ENCODE peak calls at places on chromosome 15, in four cellular contexts. E, W, Z and S are unnamed samples.

GRCh38 chr15:85826756-85827515 is 32.2 kb upstream of the KLHL25 start:
- DNase-seq in E (no peak), W (no peak), Z (no peak), S (no peak)

GRCh38 chr15:49286649-49287394 is 116.8 kb downstream of the GALK2 start:
- DNase-seq in E (no peak), W (no peak), Z (no peak), S (peak; percentile 33)

GRCh38 chr15:67670647-67671305 is 128.3 kb downstream of the MAP2K5 start:
- DNase-seq in E (no peak), Z (no peak), W (no peak), S (no peak)

GRCh38 chr15:56205061-56205876 is 38.4 kb downstream of the RFX7 start:
- DNase-seq in Z (no peak), W (no peak), E (no peak), S (no peak)

GRCh38 chr15:25732191-25732590 is 130.9 kb downstream of the ATP10A start:
- DNase-seq in Z (no peak), W (no peak), E (no peak), S (no peak)

GRCh38 chr15:49303003-49303402 is 120.0 kb upstream of the FGF7 start:
- DNase-seq in Z (no peak), W (no peak), E (no peak), S (no peak)

GRCh38 chr15:99443056-99443756 is 122.6 kb upstream of the MEF2A start:
- DNase-seq in E (no peak), W (no peak), Z (no peak), S (no peak)

GRCh38 chr15:27669641-27670040 is 429.5 kb downstream of the OCA2 start:
- DNase-seq in W (no peak), E (no peak), Z (no peak), S (no peak)

GRCh38 chr15:58224068-58224467 is 85.9 kb downstream of the AQP9 start:
- DNase-seq in W (no peak), Z (no peak), E (no peak), S (no peak)

GRCh38 chr15:46714959-46715358 is 1002.3 kb upstream of the SEMA6D start:
- DNase-seq in W (no peak), E (no peak), Z (no peak), S (peak; percentile 28)

GRCh38 chr15:60731583-60732130 is 252.7 kb upstream of the ICE2 start:
- DNase-seq in Z (no peak), E (no peak), W (no peak), S (no peak)

GRCh38 chr15:55661431-55661830 is 73.3 kb upstream of the PYGO1 start:
- DNase-seq in W (no peak), Z (no peak), E (peak; percentile 16), S (peak; percentile 78)

GRCh38 chr15:83106994-83107840 is at the start of gene TM6SF1:
- DNase-seq in Z (peak; percentile 69), W (no peak), E (peak; percentile 26), S (peak; percentile 48)

GRCh38 chr15:32844118-32844711 is 126.4 kb downstream of the GREM1 start:
- DNase-seq in Z (peak; percentile 61), W (peak; percentile 69), E (peak; percentile 28), S (peak; percentile 56)

GRCh38 chr15:90638963-90639362 is 78.2 kb upstream of the BLM start:
- DNase-seq in E (no peak), W (no peak), Z (no peak), S (no peak)

GRCh38 chr15:52112203-52112750 is 298 bp downstream of the BCL2L10 start:
- DNase-seq in W (no peak), Z (no peak), E (peak; percentile 46), S (no peak)

GRCh38 chr15:37289109-37289765 is 188.9 kb upstream of the MEIS2 start:
- DNase-seq in E (peak; percentile 20), W (peak; percentile 1), Z (peak; percentile 1), S (peak; percentile 71)

GRCh38 chr15:25846377-25846776 is 16.8 kb downstream of the ATP10A start:
- DNase-seq in E (no peak), W (no peak), Z (peak; percentile 59), S (no peak)

GRCh38 chr15:52737720-52738119 is 52.4 kb downstream of the ONECUT1 start:
- DNase-seq in W (no peak), Z (no peak), E (no peak), S (no peak)

GRCh38 chr15:52651868-52652267 is 27.3 kb downstream of the ATOSA start:
- DNase-seq in Z (no peak), E (peak; percentile 84), W (peak; percentile 94), S (peak; percentile 82)

GRCh38 chr15:52103217-52104207 is 9.1 kb downstream of the BCL2L10 start:
- DNase-seq in Z (peak; percentile 31), E (peak; percentile 76), W (peak; percentile 79), S (peak; percentile 70)

GRCh38 chr15:69141286-69141701 is 19.1 kb upstream of the GLCE start:
- DNase-seq in Z (no peak), W (peak; percentile 63), E (peak; percentile 46), S (no peak)

GRCh38 chr15:40029979-40030893 is 8.7 kb downstream of the SRP14 start:
- DNase-seq in W (peak; percentile 30), Z (no peak), E (peak; percentile 64), S (peak; percentile 69)

GRCh38 chr15:44038801-44039200 is 156.3 kb downstream of the FRMD5 start:
- DNase-seq in W (peak; percentile 9), Z (no peak), E (peak; percentile 58), S (peak; percentile 68)

GRCh38 chr15:67746022-67746421 is 79.3 kb upstream of the SKOR1 start:
- DNase-seq in Z (no peak), E (no peak), W (no peak), S (no peak)

GRCh38 chr15:40097096-40097967 is 11.3 kb downstream of the BMF start:
- DNase-seq in W (no peak), E (no peak), Z (no peak), S (no peak)

GRCh38 chr15:35062164-35063099 is 22.7 kb downstream of the NANOGP8 start:
- DNase-seq in W (no peak), Z (no peak), E (no peak), S (no peak)

GRCh38 chr15:95600884-95601283 is 729.6 kb upstream of the NR2F2 start:
- DNase-seq in Z (no peak), W (no peak), E (no peak), S (no peak)

DNA sequence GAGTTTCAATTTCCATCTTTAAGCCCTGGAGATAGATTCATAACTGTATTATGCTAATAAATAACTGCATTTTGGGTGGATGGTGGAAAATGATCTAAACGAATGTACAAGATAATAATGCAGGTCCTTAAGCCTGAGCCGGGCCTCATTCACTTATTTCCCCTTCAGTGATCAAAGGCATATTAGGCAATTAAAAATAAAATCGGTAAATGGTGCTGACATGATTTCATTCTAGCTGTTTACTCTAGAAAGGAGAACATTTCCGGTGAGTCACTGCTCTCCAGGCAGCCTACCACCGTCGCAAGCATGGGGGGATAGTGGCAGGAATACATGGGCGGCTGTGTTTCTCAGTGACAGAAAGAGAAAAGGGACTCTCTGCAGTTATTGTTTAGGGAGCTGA is 58.3 kb upstream of the SLC24A5 start:
- DNase-seq in E (no peak), W (no peak), Z (no peak), S (no peak)
- H3K4me2 ChIP-seq in E (no peak overlapping the region), W (no peak overlapping the region), Z (no peak overlapping the region), S (no peak overlapping the region)

DNA sequence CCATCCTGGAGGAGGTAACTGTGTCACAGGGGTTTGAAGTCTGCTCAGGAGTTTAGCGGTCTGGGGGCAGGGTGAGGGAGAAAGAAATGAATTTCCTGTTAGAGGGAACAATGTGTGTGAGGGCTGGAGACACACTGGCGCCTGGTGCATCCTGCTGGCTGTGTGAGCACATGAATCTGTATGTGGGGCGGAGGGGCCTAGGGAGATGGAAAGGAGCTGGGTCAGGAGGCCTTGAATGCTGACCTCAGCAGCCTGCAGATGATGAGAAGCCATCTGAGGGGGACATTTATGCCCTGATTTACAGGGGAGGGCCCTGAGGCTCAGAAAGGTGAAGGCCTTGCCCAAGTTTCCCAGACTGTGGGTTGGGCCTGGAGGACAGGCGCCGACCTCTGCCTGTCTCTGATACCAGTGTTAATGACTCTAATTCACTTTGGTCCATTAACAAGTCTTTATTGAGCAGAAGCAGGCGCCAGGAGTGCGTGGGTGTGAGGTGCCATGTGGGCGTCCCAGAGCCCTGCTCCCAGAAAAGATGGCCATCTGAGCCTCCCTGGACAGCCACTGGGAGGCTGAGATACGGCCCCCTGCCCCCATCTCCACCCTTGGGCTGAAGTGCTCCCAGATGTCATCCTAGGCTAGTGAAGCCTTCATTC is 34.8 kb downstream of the LINGO1 start:
- DNase-seq in E (no peak), Z (no peak), W (no peak), S (peak; percentile 86)
- H3K4me2 ChIP-seq in E (no peak overlapping the region), Z (no peak overlapping the region), W (no peak overlapping the region), S (no peak overlapping the region)

DNA sequence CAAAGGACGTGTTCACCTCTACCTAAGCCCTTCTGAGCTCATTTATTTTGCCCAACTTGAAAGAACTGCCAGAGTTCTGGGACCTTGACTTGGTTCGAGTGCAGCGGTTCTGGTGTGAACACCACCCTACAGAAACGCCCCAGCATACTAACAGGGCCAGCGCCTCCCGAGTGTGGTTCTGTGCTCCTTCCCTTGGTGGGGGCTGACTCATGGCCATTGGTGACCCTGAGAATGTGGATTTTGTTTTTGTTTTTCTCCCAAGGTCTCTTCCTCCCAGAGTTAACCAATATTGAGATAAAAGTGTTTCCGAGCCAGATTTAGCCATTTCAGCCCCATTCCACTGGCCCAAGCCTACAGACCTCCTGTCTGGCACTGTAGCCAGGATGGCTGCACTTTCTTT is 27.9 kb downstream of the SEMA7A start:
- DNase-seq in E (no peak), W (no peak), Z (no peak), S (no peak)
- H3K4me2 ChIP-seq in E (no peak overlapping the region), W (no peak overlapping the region), Z (no peak overlapping the region), S (no peak overlapping the region)

GRCh38 chr15:66590435-66590834 is 24.6 kb upstream of the LCTL start:
- DNase-seq in E (no peak), Z (no peak), W (no peak), S (peak; percentile 69)

GRCh38 chr15:66587020-66587419 is 21.2 kb upstream of the LCTL start:
- DNase-seq in E (no peak), W (no peak), Z (no peak), S (no peak)

GRCh38 chr15:66588537-66588936 is 22.7 kb upstream of the LCTL start:
- DNase-seq in Z (peak; percentile 17), E (no peak), W (no peak), S (peak; percentile 71)

GRCh38 chr15:66587749-66588148 is 22.0 kb upstream of the LCTL start:
- DNase-seq in W (no peak), Z (no peak), E (no peak), S (no peak)

DNA sequence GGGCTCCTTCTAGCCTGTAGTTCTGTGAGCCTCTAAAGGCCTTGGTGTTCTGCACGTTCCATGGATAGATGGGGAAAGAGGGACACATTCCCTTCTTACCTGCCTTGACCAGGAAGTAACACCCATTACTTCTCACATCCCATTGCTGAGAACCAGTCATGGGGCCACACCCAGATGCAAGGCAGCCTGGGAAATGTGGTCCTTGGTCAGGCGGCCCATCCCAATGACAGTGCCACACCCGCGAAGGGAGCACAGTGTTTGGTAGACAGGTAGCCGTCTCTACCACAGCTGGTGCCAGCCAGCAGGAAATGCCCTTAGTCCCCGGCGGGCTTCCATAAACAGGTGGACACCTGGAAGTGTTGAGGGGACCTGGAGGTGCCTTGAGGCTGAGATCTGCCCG is 23.2 kb upstream of the LCTL start:
- DNase-seq in Z (no peak), E (no peak), W (no peak), S (peak; percentile 67)
- H3K4me2 ChIP-seq in Z (peak overlapping the region; percentile 23), E (no peak overlapping the region), W (no peak overlapping the region), S (no peak overlapping the region)

GRCh38 chr15:36218322-36218721 is 361.1 kb upstream of the CDIN1 start:
- DNase-seq in W (no peak), E (no peak), Z (no peak), S (no peak)
- H3K4me2 ChIP-seq in W (no peak overlapping the region), E (no peak overlapping the region), Z (no peak overlapping the region), S (no peak overlapping the region)